ENCODE peak calls at places on chromosomes 1 and 21, in seven cellular contexts. One of them, this sample, is unnamed.

GRCh38 chr21:39120876-39121599 is 62.2 kb downstream of the PSMG1 start:
- DNase-seq in activated CD8-positive, alpha-beta memory T cell treated with anti-CD3 and anti-CD28 coated beads, Interleukin-2, amount 50 U/mL, for 48 hours: no peak
- DNase-seq in NCI-H774: no peak
- DNase-seq in EL: no peak
- DNase-seq in HS-5: no peak
- DNase-seq in effector memory CD8-positive, alpha-beta T cell: no peak
- DNase-seq in MV-4-11: no peak
- DNase-seq in this sample: no peak

GRCh38 chr21:35190201-35190701 is 141.1 kb upstream of the RUNX1 start:
- DNase-seq in NCI-H774: no peak
- DNase-seq in activated CD8-positive, alpha-beta memory T cell treated with anti-CD3 and anti-CD28 coated beads, Interleukin-2, amount 50 U/mL, for 48 hours: no peak
- DNase-seq in HS-5: no peak
- DNase-seq in MV-4-11: no peak
- DNase-seq in EL: peak
- DNase-seq in effector memory CD8-positive, alpha-beta T cell: no peak
- DNase-seq in this sample: no peak

GRCh38 chr1:83512371-83513004 is 486.4 kb downstream of the TTLL7 start:
- DNase-seq in effector memory CD8-positive, alpha-beta T cell: no peak
- DNase-seq in activated CD8-positive, alpha-beta memory T cell treated with anti-CD3 and anti-CD28 coated beads, Interleukin-2, amount 50 U/mL, for 48 hours: no peak
- DNase-seq in EL: no peak
- DNase-seq in NCI-H774: peak
- DNase-seq in HS-5: no peak
- DNase-seq in MV-4-11: no peak
- DNase-seq in this sample: no peak

GRCh38 chr1:17955302-17956285 is 152.0 kb upstream of the IGSF21 start:
- DNase-seq in EL: no peak
- DNase-seq in effector memory CD8-positive, alpha-beta T cell: no peak
- DNase-seq in HS-5: no peak
- DNase-seq in NCI-H774: no peak
- DNase-seq in MV-4-11: no peak
- DNase-seq in activated CD8-positive, alpha-beta memory T cell treated with anti-CD3 and anti-CD28 coated beads, Interleukin-2, amount 50 U/mL, for 48 hours: no peak
- DNase-seq in this sample: no peak

GRCh38 chr1:32871364-32872188 is 864 bp upstream of the FNDC5 start:
- DNase-seq in activated CD8-positive, alpha-beta memory T cell treated with anti-CD3 and anti-CD28 coated beads, Interleukin-2, amount 50 U/mL, for 48 hours: no peak
- DNase-seq in effector memory CD8-positive, alpha-beta T cell: no peak
- DNase-seq in HS-5: no peak
- DNase-seq in NCI-H774: no peak
- DNase-seq in MV-4-11: no peak
- DNase-seq in EL: peak
- DNase-seq in this sample: no peak

GRCh38 chr21:40471103-40471502 is 375.9 kb downstream of the DSCAM start:
- DNase-seq in effector memory CD8-positive, alpha-beta T cell: no peak
- DNase-seq in HS-5: no peak
- DNase-seq in EL: no peak
- DNase-seq in NCI-H774: no peak
- DNase-seq in MV-4-11: peak
- DNase-seq in activated CD8-positive, alpha-beta memory T cell treated with anti-CD3 and anti-CD28 coated beads, Interleukin-2, amount 50 U/mL, for 48 hours: no peak
- DNase-seq in this sample: no peak

GRCh38 chr1:173297798-173298391 is 90.8 kb upstream of the TNFSF4 start:
- DNase-seq in HS-5: no peak
- DNase-seq in MV-4-11: no peak
- DNase-seq in NCI-H774: no peak
- DNase-seq in activated CD8-positive, alpha-beta memory T cell treated with anti-CD3 and anti-CD28 coated beads, Interleukin-2, amount 50 U/mL, for 48 hours: no peak
- DNase-seq in EL: no peak
- DNase-seq in effector memory CD8-positive, alpha-beta T cell: no peak
- DNase-seq in this sample: peak

GRCh38 chr1:40762144-40762923 is 21.3 kb upstream of the KCNQ4 start:
- DNase-seq in HS-5: no peak
- DNase-seq in effector memory CD8-positive, alpha-beta T cell: no peak
- DNase-seq in NCI-H774: no peak
- DNase-seq in EL: no peak
- DNase-seq in activated CD8-positive, alpha-beta memory T cell treated with anti-CD3 and anti-CD28 coated beads, Interleukin-2, amount 50 U/mL, for 48 hours: no peak
- DNase-seq in MV-4-11: no peak
- DNase-seq in this sample: no peak

GRCh38 chr1:235004276-235004675 is 124.4 kb downstream of the TOMM20 start:
- DNase-seq in EL: no peak
- DNase-seq in activated CD8-positive, alpha-beta memory T cell treated with anti-CD3 and anti-CD28 coated beads, Interleukin-2, amount 50 U/mL, for 48 hours: no peak
- DNase-seq in effector memory CD8-positive, alpha-beta T cell: no peak
- DNase-seq in MV-4-11: no peak
- DNase-seq in NCI-H774: no peak
- DNase-seq in HS-5: no peak
- DNase-seq in this sample: no peak

GRCh38 chr1:222240536-222241181 is 307.2 kb downstream of the HHIPL2 start:
- DNase-seq in NCI-H774: no peak
- DNase-seq in effector memory CD8-positive, alpha-beta T cell: no peak
- DNase-seq in activated CD8-positive, alpha-beta memory T cell treated with anti-CD3 and anti-CD28 coated beads, Interleukin-2, amount 50 U/mL, for 48 hours: no peak
- DNase-seq in HS-5: no peak
- DNase-seq in MV-4-11: no peak
- DNase-seq in EL: peak
- DNase-seq in this sample: no peak

GRCh38 chr1:33966346-33967141 is 102.7 kb downstream of the HMGB4 start:
- DNase-seq in NCI-H774: peak
- DNase-seq in EL: no peak
- DNase-seq in effector memory CD8-positive, alpha-beta T cell: no peak
- DNase-seq in HS-5: no peak
- DNase-seq in MV-4-11: no peak
- DNase-seq in activated CD8-positive, alpha-beta memory T cell treated with anti-CD3 and anti-CD28 coated beads, Interleukin-2, amount 50 U/mL, for 48 hours: no peak
- DNase-seq in this sample: no peak

GRCh38 chr1:40717960-40718359 is 26.5 kb downstream of the NFYC start:
- DNase-seq in EL: no peak
- DNase-seq in effector memory CD8-positive, alpha-beta T cell: no peak
- DNase-seq in MV-4-11: no peak
- DNase-seq in NCI-H774: no peak
- DNase-seq in HS-5: no peak
- DNase-seq in activated CD8-positive, alpha-beta memory T cell treated with anti-CD3 and anti-CD28 coated beads, Interleukin-2, amount 50 U/mL, for 48 hours: no peak
- DNase-seq in this sample: no peak

GRCh38 chr1:171455967-171456366 is 29.4 kb upstream of the PRRC2C start:
- DNase-seq in activated CD8-positive, alpha-beta memory T cell treated with anti-CD3 and anti-CD28 coated beads, Interleukin-2, amount 50 U/mL, for 48 hours: no peak
- DNase-seq in effector memory CD8-positive, alpha-beta T cell: no peak
- DNase-seq in HS-5: no peak
- DNase-seq in EL: no peak
- DNase-seq in NCI-H774: no peak
- DNase-seq in MV-4-11: no peak
- DNase-seq in this sample: no peak

GRCh38 chr1:234743866-234744581 is 134.0 kb upstream of the IRF2BP2 start:
- DNase-seq in NCI-H774: no peak
- DNase-seq in effector memory CD8-positive, alpha-beta T cell: no peak
- DNase-seq in EL: peak
- DNase-seq in activated CD8-positive, alpha-beta memory T cell treated with anti-CD3 and anti-CD28 coated beads, Interleukin-2, amount 50 U/mL, for 48 hours: no peak
- DNase-seq in MV-4-11: no peak
- DNase-seq in HS-5: no peak
- DNase-seq in this sample: no peak

GRCh38 chr21:27741736-27742135 is 774.8 kb upstream of the ADAMTS5 start:
- DNase-seq in activated CD8-positive, alpha-beta memory T cell treated with anti-CD3 and anti-CD28 coated beads, Interleukin-2, amount 50 U/mL, for 48 hours: no peak
- DNase-seq in HS-5: no peak
- DNase-seq in MV-4-11: no peak
- DNase-seq in NCI-H774: no peak
- DNase-seq in EL: no peak
- DNase-seq in effector memory CD8-positive, alpha-beta T cell: no peak
- DNase-seq in this sample: no peak

GRCh38 chr1:84688461-84689061 is 1.7 kb downstream of the SSX2IP start:
- DNase-seq in EL: peak
- DNase-seq in MV-4-11: peak
- DNase-seq in NCI-H774: no peak
- DNase-seq in effector memory CD8-positive, alpha-beta T cell: no peak
- DNase-seq in activated CD8-positive, alpha-beta memory T cell treated with anti-CD3 and anti-CD28 coated beads, Interleukin-2, amount 50 U/mL, for 48 hours: no peak
- DNase-seq in HS-5: no peak
- DNase-seq in this sample: no peak

GRCh38 chr21:15731243-15731613 is 1.4 kb downstream of the USP25 start:
- DNase-seq in HS-5: no peak
- DNase-seq in MV-4-11: no peak
- DNase-seq in EL: peak
- DNase-seq in activated CD8-positive, alpha-beta memory T cell treated with anti-CD3 and anti-CD28 coated beads, Interleukin-2, amount 50 U/mL, for 48 hours: no peak
- DNase-seq in effector memory CD8-positive, alpha-beta T cell: no peak
- DNase-seq in NCI-H774: no peak
- DNase-seq in this sample: no peak

GRCh38 chr1:21149430-21149861 is 27.3 kb downstream of the EIF4G3 start:
- DNase-seq in EL: peak
- DNase-seq in NCI-H774: no peak
- DNase-seq in activated CD8-positive, alpha-beta memory T cell treated with anti-CD3 and anti-CD28 coated beads, Interleukin-2, amount 50 U/mL, for 48 hours: no peak
- DNase-seq in effector memory CD8-positive, alpha-beta T cell: no peak
- DNase-seq in MV-4-11: no peak
- DNase-seq in HS-5: no peak
- DNase-seq in this sample: no peak

GRCh38 chr1:44089371-44090070 is 29.1 kb upstream of the KLF17 start:
- DNase-seq in effector memory CD8-positive, alpha-beta T cell: no peak
- DNase-seq in EL: peak
- DNase-seq in NCI-H774: peak
- DNase-seq in MV-4-11: no peak
- DNase-seq in activated CD8-positive, alpha-beta memory T cell treated with anti-CD3 and anti-CD28 coated beads, Interleukin-2, amount 50 U/mL, for 48 hours: no peak
- DNase-seq in HS-5: no peak
- DNase-seq in this sample: no peak

GRCh38 chr1:185585770-185586169 is 148.4 kb upstream of the HMCN1 start:
- DNase-seq in effector memory CD8-positive, alpha-beta T cell: no peak
- DNase-seq in HS-5: no peak
- DNase-seq in MV-4-11: no peak
- DNase-seq in activated CD8-positive, alpha-beta memory T cell treated with anti-CD3 and anti-CD28 coated beads, Interleukin-2, amount 50 U/mL, for 48 hours: no peak
- DNase-seq in EL: no peak
- DNase-seq in NCI-H774: no peak
- DNase-seq in this sample: no peak

GRCh38 chr1:58618303-58618702 is 41.3 kb upstream of the TACSTD2 start:
- DNase-seq in EL: peak
- DNase-seq in MV-4-11: peak
- DNase-seq in NCI-H774: no peak
- DNase-seq in HS-5: peak
- DNase-seq in activated CD8-positive, alpha-beta memory T cell treated with anti-CD3 and anti-CD28 coated beads, Interleukin-2, amount 50 U/mL, for 48 hours: no peak
- DNase-seq in effector memory CD8-positive, alpha-beta T cell: no peak
- DNase-seq in this sample: no peak

GRCh38 chr1:22224631-22225030 is 81.7 kb upstream of the WNT4 start:
- DNase-seq in effector memory CD8-positive, alpha-beta T cell: no peak
- DNase-seq in MV-4-11: no peak
- DNase-seq in EL: no peak
- DNase-seq in NCI-H774: no peak
- DNase-seq in activated CD8-positive, alpha-beta memory T cell treated with anti-CD3 and anti-CD28 coated beads, Interleukin-2, amount 50 U/mL, for 48 hours: no peak
- DNase-seq in HS-5: no peak
- DNase-seq in this sample: no peak

GRCh38 chr21:33099131-33099530 is 29.2 kb downstream of the OLIG1 start:
- DNase-seq in HS-5: no peak
- DNase-seq in activated CD8-positive, alpha-beta memory T cell treated with anti-CD3 and anti-CD28 coated beads, Interleukin-2, amount 50 U/mL, for 48 hours: no peak
- DNase-seq in EL: no peak
- DNase-seq in NCI-H774: no peak
- DNase-seq in effector memory CD8-positive, alpha-beta T cell: no peak
- DNase-seq in MV-4-11: no peak
- DNase-seq in this sample: no peak

GRCh38 chr1:50978144-50978851 is 8.3 kb downstream of the CDKN2C start:
- DNase-seq in effector memory CD8-positive, alpha-beta T cell: peak
- DNase-seq in EL: peak
- DNase-seq in HS-5: no peak
- DNase-seq in NCI-H774: peak
- DNase-seq in MV-4-11: no peak
- DNase-seq in activated CD8-positive, alpha-beta memory T cell treated with anti-CD3 and anti-CD28 coated beads, Interleukin-2, amount 50 U/mL, for 48 hours: peak
- DNase-seq in this sample: no peak

GRCh38 chr1:29633271-29633615 is 396.9 kb downstream of the PTPRU start:
- DNase-seq in EL: no peak
- DNase-seq in activated CD8-positive, alpha-beta memory T cell treated with anti-CD3 and anti-CD28 coated beads, Interleukin-2, amount 50 U/mL, for 48 hours: no peak
- DNase-seq in HS-5: no peak
- DNase-seq in NCI-H774: no peak
- DNase-seq in MV-4-11: no peak
- DNase-seq in effector memory CD8-positive, alpha-beta T cell: no peak
- DNase-seq in this sample: no peak

GRCh38 chr1:218339267-218339831 is 5.8 kb upstream of the TGFB2 start:
- DNase-seq in activated CD8-positive, alpha-beta memory T cell treated with anti-CD3 and anti-CD28 coated beads, Interleukin-2, amount 50 U/mL, for 48 hours: no peak
- DNase-seq in HS-5: no peak
- DNase-seq in MV-4-11: peak
- DNase-seq in EL: peak
- DNase-seq in effector memory CD8-positive, alpha-beta T cell: no peak
- DNase-seq in NCI-H774: peak
- DNase-seq in this sample: no peak

GRCh38 chr1:53581476-53581875 is 122.3 kb downstream of the DMRTB1 start:
- DNase-seq in activated CD8-positive, alpha-beta memory T cell treated with anti-CD3 and anti-CD28 coated beads, Interleukin-2, amount 50 U/mL, for 48 hours: peak
- DNase-seq in effector memory CD8-positive, alpha-beta T cell: no peak
- DNase-seq in MV-4-11: no peak
- DNase-seq in EL: no peak
- DNase-seq in HS-5: no peak
- DNase-seq in NCI-H774: no peak
- DNase-seq in this sample: no peak

GRCh38 chr1:31421404-31422040 is 8.5 kb downstream of the SERINC2 start:
- DNase-seq in MV-4-11: peak
- DNase-seq in effector memory CD8-positive, alpha-beta T cell: no peak
- DNase-seq in activated CD8-positive, alpha-beta memory T cell treated with anti-CD3 and anti-CD28 coated beads, Interleukin-2, amount 50 U/mL, for 48 hours: no peak
- DNase-seq in NCI-H774: no peak
- DNase-seq in EL: peak
- DNase-seq in HS-5: no peak
- DNase-seq in this sample: no peak

GRCh38 chr1:3459051-3459908 is 4.8 kb downstream of the ARHGEF16 start:
- DNase-seq in effector memory CD8-positive, alpha-beta T cell: no peak
- DNase-seq in activated CD8-positive, alpha-beta memory T cell treated with anti-CD3 and anti-CD28 coated beads, Interleukin-2, amount 50 U/mL, for 48 hours: no peak
- DNase-seq in EL: no peak
- DNase-seq in MV-4-11: no peak
- DNase-seq in NCI-H774: no peak
- DNase-seq in HS-5: no peak
- DNase-seq in this sample: no peak

GRCh38 chr1:160092366-160093068 is 5.9 kb downstream of the IGSF8 start:
- DNase-seq in activated CD8-positive, alpha-beta memory T cell treated with anti-CD3 and anti-CD28 coated beads, Interleukin-2, amount 50 U/mL, for 48 hours: no peak
- DNase-seq in EL: no peak
- DNase-seq in effector memory CD8-positive, alpha-beta T cell: no peak
- DNase-seq in HS-5: no peak
- DNase-seq in NCI-H774: no peak
- DNase-seq in MV-4-11: no peak
- DNase-seq in this sample: no peak

GRCh38 chr1:165924096-165924495 is 96.7 kb downstream of the UCK2 start:
- DNase-seq in NCI-H774: no peak
- DNase-seq in HS-5: no peak
- DNase-seq in activated CD8-positive, alpha-beta memory T cell treated with anti-CD3 and anti-CD28 coated beads, Interleukin-2, amount 50 U/mL, for 48 hours: no peak
- DNase-seq in effector memory CD8-positive, alpha-beta T cell: no peak
- DNase-seq in EL: no peak
- DNase-seq in MV-4-11: no peak
- DNase-seq in this sample: no peak

This sample was measured in GM18507.